ENCODE peak calls at places on chromosomes 13 and 19, in five cellular contexts. V, G, K, Q and P are unnamed samples.

GRCh38 chr13:90702050-90702449 is 645.4 kb upstream of the MIR17HG start:
- DNase-seq in V (no peak), G (no peak), K (no peak), Q (no peak), P (no peak)

GRCh38 chr13:70125693-70126092 is 17.4 kb upstream of the KLHL1 start:
- DNase-seq in V (no peak), G (no peak), K (no peak), Q (no peak), P (no peak)

GRCh38 chr19:9917322-9917721 is 19.0 kb downstream of the OLFM2 start:
- DNase-seq in V (no peak), G (peak; percentile 73), K (no peak), Q (no peak), P (no peak)

GRCh38 chr19:33040994-33041827 is 23.5 kb downstream of the RHPN2 start:
- DNase-seq in V (no peak), G (peak; percentile 14), K (no peak), Q (no peak), P (no peak)

GRCh38 chr13:105365831-105366230 is 1169.6 kb downstream of the EFNB2 start:
- DNase-seq in V (no peak), G (no peak), K (no peak), Q (no peak), P (no peak)

GRCh38 chr19:49347191-49347590 is 12.0 kb downstream of the CD37 start:
- DNase-seq in V (no peak), G (no peak), K (no peak), Q (no peak), P (no peak)

GRCh38 chr13:52788011-52788410 is 48.4 kb upstream of the CNMD start:
- DNase-seq in V (no peak), G (no peak), K (no peak), Q (no peak), P (no peak)

GRCh38 chr19:47057328-47057727 is 8.9 kb upstream of the TMEM160 start:
- DNase-seq in V (no peak), G (peak; percentile 46), K (no peak), Q (no peak), P (no peak)

GRCh38 chr19:29843180-29844051 is 31.6 kb downstream of the CCNE1 start:
- DNase-seq in V (no peak), G (no peak), K (no peak), Q (no peak), P (no peak)

GRCh38 chr13:69274231-69274630 is 833.4 kb upstream of the ATXN8OS start:
- DNase-seq in V (no peak), G (peak; percentile 50), K (no peak), Q (no peak), P (no peak)

GRCh38 chr13:27158335-27158734 is 13.3 kb downstream of the USP12 start:
- DNase-seq in V (no peak), G (no peak), K (no peak), Q (no peak), P (no peak)

GRCh38 chr13:100234006-100234405 is 145.1 kb downstream of the PCCA start:
- DNase-seq in V (no peak), G (no peak), K (no peak), Q (no peak), P (no peak)

GRCh38 chr13:49248433-49249002 is 793 bp downstream of the CDADC1 start:
- DNase-seq in V (no peak), G (no peak), K (peak; percentile 7), Q (no peak), P (no peak)

GRCh38 chr13:114129649-114130062 is 2.8 kb downstream of the RASA3 start:
- DNase-seq in V (no peak), G (peak; percentile 36), K (no peak), Q (no peak), P (no peak)

GRCh38 chr13:64482373-64482772 is 2747.8 kb downstream of the PCDH9 start:
- DNase-seq in V (no peak), G (peak; percentile 41), K (no peak), Q (no peak), P (no peak)

GRCh38 chr19:58555920-58556632 is 1.2 kb upstream of the CHMP2A start:
- DNase-seq in V (no peak), G (no peak), K (no peak), Q (no peak), P (no peak)